ENCODE peak calls at places on chromosome 3, in seven cellular contexts. D is SK-N-SH, C is HCT116, A is GM12878, U is H1, I is HepG2, O is K562. N is an unnamed sample. For H3K27me3, the result is how much of the 10 kb centered on the place peaks cover.

GRCh38 chr3:42876401-42876800 is 722 bp upstream of the CYP8B1 start:
- DNase-seq in D (no peak), C (no peak), A (no peak), U (no peak), I (no peak), O (no peak), N (no peak)

GRCh38 chr3:58996730-58997129 is 53.1 kb downstream of the CFAP20DC start:
- DNase-seq in D (no peak), C (no peak), A (no peak), U (no peak), I (no peak), O (no peak), N (no peak)

GRCh38 chr3:53818221-53819162 is 27.7 kb downstream of the CHDH start:
- DNase-seq in D (no peak), C (no peak), A (no peak), U (no peak), I (peak), O (no peak), N (no peak)

GRCh38 chr3:142680710-142681109 is 43.1 kb upstream of the TRPC1 start:
- DNase-seq in D (no peak), C (no peak), A (no peak), U (no peak), I (no peak), O (no peak), N (no peak)

GRCh38 chr3:40267940-40268707 is 41.4 kb upstream of the EIF1B start:
- DNase-seq in D (peak), C (no peak), A (no peak), U (no peak), I (no peak), O (no peak), N (no peak)

GRCh38 chr3:183244981-183245476 is 8.0 kb upstream of the B3GNT5 start:
- DNase-seq in D (no peak), C (no peak), A (no peak), U (peak), I (no peak), O (no peak), N (no peak)

GRCh38 chr3:162569314-162569713 is 1072.7 kb downstream of the OTOL1 start:
- DNase-seq in D (no peak), C (no peak), A (no peak), U (no peak), I (peak), O (no peak), N (no peak)

GRCh38 chr3:125087768-125088391 is 32.1 kb upstream of the HEG1 start:
- DNase-seq in D (no peak), C (no peak), A (no peak), U (no peak), I (no peak), O (no peak), N (no peak)

GRCh38 chr3:37627951-37628620 is 233.6 kb upstream of the CTDSPL start:
- DNase-seq in D (no peak), C (no peak), A (peak), U (no peak), I (no peak), O (no peak), N (no peak)

GRCh38 chr3:52047295-52047960 is 8.9 kb downstream of the DUSP7 start:
- DNase-seq in D (no peak), C (no peak), A (no peak), U (no peak), I (no peak), O (no peak), N (no peak)

GRCh38 chr3:141268791-141269190 is 37.2 kb downstream of the PXYLP1 start:
- DNase-seq in D (no peak), C (no peak), A (no peak), U (no peak), I (no peak), O (no peak), N (no peak)
- H3K27me3 ChIP-seq in D (under half), C (under half), A (under half), U (under half), I (under half), O (under half), N (under half)

GRCh38 chr3:106022913-106023312 is 154.1 kb upstream of the CBLB start:
- DNase-seq in D (no peak), C (no peak), A (no peak), U (no peak), I (no peak), O (no peak), N (no peak)

GRCh38 chr3:106014518-106014917 is 145.7 kb upstream of the CBLB start:
- DNase-seq in D (no peak), C (no peak), A (no peak), U (no peak), I (no peak), O (no peak), N (no peak)

GRCh38 chr3:106013971-106014370 is 145.2 kb upstream of the CBLB start:
- DNase-seq in D (no peak), C (no peak), A (no peak), U (no peak), I (no peak), O (no peak), N (peak)

GRCh38 chr3:106018929-106019328 is 150.1 kb upstream of the CBLB start:
- DNase-seq in D (no peak), C (no peak), A (no peak), U (no peak), I (no peak), O (no peak), N (no peak)

GRCh38 chr3:106018111-106018510 is 149.3 kb upstream of the CBLB start:
- DNase-seq in D (no peak), C (no peak), A (no peak), U (no peak), I (no peak), O (no peak), N (no peak)
- H3K4me3 ChIP-seq in D (no peak), C (no peak), A (no peak), U (no peak), I (no peak), O (no peak), N (no peak)

GRCh38 chr3:133892546-133893231 is 3.0 kb downstream of the RAB6B start:
- DNase-seq in D (no peak), C (no peak), A (no peak), U (peak), I (no peak), O (peak), N (no peak)
- TF ChIP-seq SIN3A in D (no peak), C (no peak), A (no peak), U (no peak), I (no peak), O (no peak), N (no peak)

DNA sequence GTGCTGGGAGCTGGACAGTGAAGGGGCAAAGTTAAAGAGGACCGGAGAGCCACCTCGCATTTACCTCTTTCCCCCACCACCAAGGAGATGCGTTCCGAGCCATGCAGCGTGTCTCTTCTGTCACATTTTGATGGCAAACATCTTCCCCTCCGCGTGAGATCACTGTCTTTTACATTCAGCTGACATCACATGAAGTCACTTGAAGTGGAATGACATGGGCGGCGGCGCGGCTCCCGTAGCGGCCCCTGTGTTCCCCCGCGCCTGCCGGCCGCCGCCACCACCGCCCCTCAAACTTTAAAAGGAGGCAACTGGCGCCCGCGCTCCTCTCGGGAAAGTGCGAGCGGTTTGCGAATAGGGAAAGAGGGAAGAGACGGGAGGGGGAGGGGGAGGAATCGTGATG is at the start of gene FEZF2:
- DNase-seq in D (peak), C (no peak), A (no peak), U (peak), I (no peak), O (no peak), N (no peak)
- H3K27me3 ChIP-seq in D (half or more), C (under half), A (under half), U (half or more), I (under half), O (under half), N (under half)

N was measured in Panc1.